ENCODE peak calls at places on chromosomes 11 and 22, in five cellular contexts. P is left lung; D is effector memory CD4-positive, alpha-beta T cell; N is adrenal gland; Y is lower lobe of right lung. L is an unnamed sample. For H3K27me3, the result is how much of the 10 kb centered on the place peaks cover.

GRCh38 chr11:18721576-18722292 is 4.3 kb downstream of the IGSF22 start:
- DNase-seq in N (peak), P (no peak), Y (peak), D (no peak), L (no peak)

GRCh38 chr11:46380340-46381045 is 976 bp upstream of the MDK start:
- DNase-seq in Y (peak), D (peak), N (peak), P (peak), L (peak)

GRCh38 chr11:35887737-35888136 is 56.1 kb upstream of the LDLRAD3 start:
- DNase-seq in N (no peak), D (no peak), Y (no peak), P (no peak), L (no peak)

GRCh38 chr11:65316979-65317786 is 2.5 kb downstream of the CDC42EP2 start:
- DNase-seq in D (no peak), Y (peak), P (peak), N (peak), L (peak)

GRCh38 chr11:73983764-73984543 is 1.3 kb upstream of the UCP2 start:
- DNase-seq in D (no peak), Y (no peak), N (no peak), P (no peak), L (no peak)

GRCh38 chr22:26679003-26679629 is 21.7 kb downstream of the MIAT start:
- DNase-seq in Y (peak), D (peak), P (peak), N (peak), L (peak)

GRCh38 chr22:21587803-21588611 is 20.5 kb downstream of the UBE2L3 start:
- DNase-seq in D (no peak), P (no peak), Y (no peak), N (peak), L (no peak)

GRCh38 chr22:26502688-26503561 is 9.3 kb downstream of the TFIP11 start:
- DNase-seq in P (no peak), Y (no peak), D (peak), N (peak), L (no peak)

GRCh38 chr11:34792814-34793241 is 123.4 kb downstream of the APIP start:
- DNase-seq in N (peak), Y (no peak), D (no peak), P (no peak), L (no peak)

GRCh38 chr11:36628765-36629199 is 30.7 kb upstream of the RAG2 start:
- DNase-seq in P (no peak), D (no peak), N (no peak), Y (no peak), L (no peak)

GRCh38 chr11:103051158-103051801 is 40.7 kb downstream of the DCUN1D5 start:
- DNase-seq in Y (no peak), D (no peak), P (no peak), N (no peak), L (no peak)

GRCh38 chr11:69297225-69297925 is 3.4 kb downstream of the MYEOV start:
- DNase-seq in P (peak), D (peak), Y (peak), N (peak), L (peak)

GRCh38 chr11:24588075-24588474 is 91.2 kb downstream of the LUZP2 start:
- DNase-seq in N (no peak), Y (no peak), P (no peak), D (no peak), L (no peak)

GRCh38 chr11:39732002-39732401 is 1727.5 kb downstream of the LRRC4C start:
- DNase-seq in N (no peak), Y (no peak), D (no peak), P (no peak), L (no peak)

GRCh38 chr11:134371436-134372185 is 39.8 kb downstream of the GLB1L2 start:
- DNase-seq in Y (no peak), N (no peak), D (no peak), P (no peak), L (no peak)

GRCh38 chr11:70548976-70549375 is 150.6 kb downstream of the CTTN start:
- DNase-seq in D (no peak), Y (no peak), P (no peak), N (no peak), L (no peak)

GRCh38 chr11:59542142-59542810 is 30.9 kb downstream of the OR4D9 start:
- DNase-seq in P (no peak), D (no peak), Y (no peak), N (peak), L (no peak)

GRCh38 chr22:45155050-45155840 is 8.5 kb upstream of the NUP50 start:
- DNase-seq in P (no peak), N (no peak), D (no peak), Y (no peak), L (no peak)

GRCh38 chr11:62575837-62576236 is 2.1 kb upstream of the EEF1G start:
- DNase-seq in Y (no peak), P (no peak), D (no peak), N (no peak), L (no peak)

GRCh38 chr11:62573592-62574362 is at the start of gene EEF1G:
- DNase-seq in Y (peak), D (peak), N (peak), P (peak), L (peak)

GRCh38 chr11:62577046-62577708 is 3.5 kb upstream of the EEF1G start:
- DNase-seq in N (peak), Y (no peak), D (no peak), P (no peak), L (no peak)

GRCh38 chr11:62574363-62575057 is 819 bp upstream of the EEF1G start:
- DNase-seq in Y (no peak), P (peak), N (peak), D (no peak), L (no peak)

GRCh38 chr11:62575156-62575555 is 1.5 kb upstream of the EEF1G start:
- DNase-seq in P (no peak), N (no peak), D (no peak), Y (no peak), L (no peak)
- H3K4me3 ChIP-seq in P (peak), N (no peak), D (no peak), Y (peak), L (peak)

DNA sequence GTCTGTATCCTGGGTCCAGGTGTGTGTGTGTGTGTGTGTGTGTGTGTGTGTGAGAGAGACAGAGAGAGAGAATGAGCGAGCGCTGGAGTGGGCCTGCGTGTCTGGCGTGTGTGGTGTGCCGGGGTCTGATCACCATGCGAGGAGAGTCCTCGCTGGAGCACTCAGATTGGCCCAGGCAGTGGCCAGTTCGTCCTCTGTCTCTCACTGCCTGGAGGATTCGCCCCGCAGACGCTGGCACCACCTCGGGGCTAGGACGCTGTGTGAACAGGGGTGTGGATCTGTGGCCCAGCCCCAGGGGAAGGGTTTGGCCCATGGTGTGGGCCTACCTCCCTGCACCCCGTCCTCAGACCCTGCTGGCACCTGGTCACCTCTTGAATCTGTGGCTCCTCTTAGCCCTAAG is 11.6 kb upstream of the CACNA1I start:
- DNase-seq in N (no peak), D (no peak), P (no peak), Y (no peak), L (no peak)
- H3K27me3 ChIP-seq in N (under half), D (under half), P (under half), Y (half or more), L (under half)

GRCh38 chr11:128705124-128705920 is 11.4 kb downstream of the FLI1 start:
- DNase-seq in N (no peak), Y (no peak), P (no peak), D (no peak), L (no peak)

GRCh38 chr11:128708660-128709059 is 14.8 kb downstream of the FLI1 start:
- DNase-seq in N (no peak), D (no peak), P (no peak), Y (no peak), L (no peak)

GRCh38 chr11:128711136-128711535 is 17.3 kb downstream of the FLI1 start:
- DNase-seq in Y (no peak), P (no peak), N (no peak), D (no peak), L (no peak)

GRCh38 chr11:128707671-128708070 is 13.8 kb downstream of the FLI1 start:
- DNase-seq in P (no peak), N (no peak), Y (no peak), D (no peak), L (no peak)

GRCh38 chr11:128709402-128709801 is 15.5 kb downstream of the FLI1 start:
- DNase-seq in D (no peak), Y (no peak), P (no peak), N (no peak), L (peak)
- H3K4me3 ChIP-seq in D (no peak), Y (no peak), P (no peak), N (no peak), L (no peak)

GRCh38 chr22:48921411-48921903 is 906.2 kb downstream of the BRD1 start:
- DNase-seq in D (no peak), N (no peak), Y (no peak), P (no peak), L (no peak)

GRCh38 chr22:48926663-48927062 is 901.0 kb downstream of the BRD1 start:
- DNase-seq in Y (no peak), N (no peak), D (no peak), P (no peak), L (no peak)

GRCh38 chr22:48923165-48923875 is 904.4 kb downstream of the BRD1 start:
- DNase-seq in P (no peak), N (no peak), D (no peak), Y (no peak), L (no peak)

GRCh38 chr22:48925450-48925849 is 902.2 kb downstream of the BRD1 start:
- DNase-seq in D (no peak), Y (no peak), P (no peak), N (no peak), L (no peak)

DNA sequence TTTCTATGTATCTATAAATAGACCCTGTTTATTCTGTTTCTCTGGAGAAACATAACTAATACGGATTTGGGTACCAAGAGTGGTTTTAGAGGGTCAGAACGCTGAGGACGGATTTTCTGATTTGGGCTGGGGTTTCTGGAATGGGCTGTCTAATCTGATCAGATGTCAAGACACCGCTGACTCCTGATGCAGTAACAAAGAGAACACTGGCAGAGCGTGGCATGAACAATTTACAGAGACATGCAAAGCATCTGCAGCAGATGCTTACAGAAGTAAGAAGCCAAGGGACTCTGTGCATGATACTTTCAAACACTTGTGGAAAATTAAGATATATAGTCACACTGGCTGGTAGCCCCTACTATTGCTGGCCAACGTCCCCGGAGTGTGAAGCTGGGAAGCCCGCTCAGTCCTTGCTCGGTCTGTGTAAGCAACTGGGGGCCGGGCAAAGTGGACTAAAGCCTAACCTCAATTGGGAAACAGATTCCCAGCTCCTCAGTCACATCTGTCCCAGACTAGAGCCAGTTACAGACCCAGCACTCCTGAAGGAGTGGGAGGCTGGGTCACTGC is 903.7 kb downstream of the BRD1 start:
- DNase-seq in D (no peak), Y (no peak), P (no peak), N (no peak), L (no peak)
- H3K27me3 ChIP-seq in D (under half), Y (under half), P (under half), N (under half), L (under half)

GRCh38 chr11:75346296-75346695 is 5.2 kb downstream of the ARRB1 start:
- DNase-seq in D (no peak), P (peak), Y (no peak), N (no peak), L (no peak)

GRCh38 chr11:75342966-75343870 is 8.2 kb downstream of the ARRB1 start:
- DNase-seq in P (no peak), D (no peak), Y (peak), N (no peak), L (no peak)

GRCh38 chr11:75344186-75344585 is 7.3 kb downstream of the ARRB1 start:
- DNase-seq in Y (no peak), D (no peak), P (peak), N (no peak), L (no peak)

GRCh38 chr11:75345455-75346224 is 5.8 kb downstream of the ARRB1 start:
- DNase-seq in P (peak), D (no peak), Y (no peak), N (no peak), L (no peak)

GRCh38 chr11:75344761-75345454 is 6.6 kb downstream of the ARRB1 start:
- DNase-seq in D (no peak), P (peak), N (no peak), Y (no peak), L (peak)
- H3K4me3 ChIP-seq in D (no peak), P (no peak), N (no peak), Y (no peak), L (no peak)

DNA sequence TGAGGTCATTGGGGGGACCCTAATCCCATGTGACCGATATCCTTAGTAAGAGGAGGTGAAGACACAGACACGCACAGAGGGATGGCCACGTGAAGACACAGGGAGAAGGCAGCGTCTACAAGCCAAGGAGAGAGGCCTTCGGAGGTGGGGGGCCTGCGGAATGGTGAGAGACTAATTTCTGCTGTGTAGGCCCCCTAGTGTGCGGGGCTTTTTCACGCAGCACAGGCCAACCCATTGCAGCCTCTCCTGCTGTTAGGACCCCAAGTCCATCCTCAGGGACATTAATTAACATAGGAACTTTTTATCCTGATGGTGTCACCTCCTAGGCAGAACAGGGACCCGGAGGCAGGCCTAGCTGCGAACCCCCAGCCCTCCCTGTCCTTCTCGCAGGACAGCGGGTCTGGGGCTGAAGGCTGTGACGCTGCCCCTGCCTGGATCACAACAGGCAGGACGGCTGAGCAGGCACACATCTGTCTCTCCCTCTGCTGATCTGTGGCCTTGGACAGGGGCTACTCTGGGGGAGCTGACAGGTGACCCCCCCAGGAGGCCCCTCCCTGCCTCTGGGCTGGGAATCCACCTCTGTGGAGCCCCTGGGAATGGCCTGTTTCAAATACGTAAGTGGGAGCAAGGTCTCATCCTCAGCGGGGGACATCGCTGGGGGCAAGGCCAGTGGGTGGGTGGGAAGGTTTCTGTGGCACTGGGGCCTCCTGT is 7.9 kb downstream of the ASCL2 start:
- DNase-seq in P (no peak), Y (no peak), D (no peak), N (no peak), L (no peak)
- H3K27me3 ChIP-seq in P (under half), Y (under half), D (under half), N (under half), L (under half)

L was measured in MG63.